ENCODE peak calls at places on chromosomes 1 and 21, in nine cellular contexts. K is suprapubic skin, Y is sigmoid colon, L is HCT116, H is Panc1, N is stomach, I is upper lobe of left lung, F is breast epithelium, P is H1. V is an unnamed sample.

GRCh38 chr21:33618407-33618806 is 23.1 kb downstream of the CRYZL1 start:
- DNase-seq in Y (no peak), H (no peak), L (no peak), P (no peak), K (no peak), F (no peak), N (no peak), I (no peak), V (no peak)

GRCh38 chr1:108117908-108118902 is 81.9 kb downstream of the SLC25A24 start:
- DNase-seq in P (no peak), Y (no peak), F (peak; percentile 32), I (no peak), K (no peak), H (no peak), N (no peak), L (no peak), V (peak; percentile 72)

GRCh38 chr1:203915811-203916210 is 54.4 kb downstream of the SNRPE start:
- DNase-seq in K (no peak), N (no peak), Y (no peak), I (no peak), L (no peak), P (no peak), F (no peak), H (peak; percentile 77), V (no peak)

GRCh38 chr21:27622636-27623035 is 655.7 kb upstream of the ADAMTS5 start:
- DNase-seq in P (no peak), N (no peak), Y (no peak), H (no peak), I (no peak), L (no peak), K (no peak), F (no peak), V (no peak)

GRCh38 chr1:41758904-41759548 is 159.7 kb downstream of the HIVEP3 start:
- DNase-seq in K (no peak), P (no peak), I (no peak), F (no peak), L (no peak), Y (no peak), H (no peak), N (no peak), V (no peak)

GRCh38 chr1:160752926-160753325 is 13.9 kb downstream of the SLAMF7 start:
- DNase-seq in I (no peak), N (no peak), H (no peak), Y (no peak), P (no peak), F (no peak), L (no peak), K (no peak), V (no peak)

GRCh38 chr1:108897865-108898720 is 21.3 kb downstream of the GPSM2 start:
- DNase-seq in Y (no peak), H (no peak), P (no peak), N (no peak), I (no peak), L (peak; percentile 40), F (no peak), K (no peak), V (no peak)

GRCh38 chr1:74799119-74799518 is 66.2 kb downstream of the TYW3 start:
- DNase-seq in H (no peak), F (no peak), Y (no peak), P (no peak), L (no peak), K (no peak), N (no peak), I (no peak), V (no peak)

GRCh38 chr1:116766616-116767469 is 12.6 kb downstream of the CD2 start:
- DNase-seq in K (no peak), H (no peak), P (no peak), F (no peak), Y (no peak), L (no peak), N (no peak), I (no peak), V (no peak)

GRCh38 chr1:84442256-84442655 is 36.8 kb upstream of the RPF1 start:
- DNase-seq in Y (no peak), K (no peak), N (no peak), P (no peak), I (no peak), F (no peak), L (peak; percentile 67), H (peak; percentile 72), V (no peak)

GRCh38 chr21:36699026-36699545 is at the start of gene SIM2:
- DNase-seq in Y (no peak), F (no peak), K (no peak), N (peak; percentile 90), I (no peak), P (no peak), L (peak; percentile 46), H (no peak), V (no peak)

GRCh38 chr1:153456396-153456795 is 4.1 kb downstream of the S100A7 start:
- DNase-seq in N (no peak), Y (no peak), L (no peak), K (no peak), F (no peak), H (no peak), I (no peak), P (no peak), V (no peak)

GRCh38 chr1:220094016-220094911 is at the start of gene IARS2:
- DNase-seq in N (peak; percentile 92), P (peak; percentile 73), L (peak; percentile 70), I (peak; percentile 98), Y (peak; percentile 92), F (peak; percentile 78), K (peak; percentile 93), H (no peak), V (peak; percentile 95)

GRCh38 chr1:67908260-67908936 is 75.1 kb upstream of the GNG12 start:
- DNase-seq in L (no peak), I (no peak), Y (no peak), K (no peak), P (no peak), N (no peak), H (no peak), F (no peak), V (no peak)

GRCh38 chr1:22736496-22737088 is 26.0 kb downstream of the EPHB2 start:
- DNase-seq in I (no peak), N (no peak), F (no peak), Y (no peak), K (no peak), P (no peak), H (no peak), L (no peak), V (no peak)

GRCh38 chr1:207810173-207810572 is 58.3 kb downstream of the CD46 start:
- DNase-seq in P (no peak), H (no peak), F (no peak), Y (no peak), N (no peak), L (no peak), K (no peak), I (no peak), V (peak; percentile 77)

GRCh38 chr1:112714313-112715263 is 544 bp downstream of the PPM1J start:
- DNase-seq in N (peak; percentile 32), K (peak; percentile 84), P (no peak), L (no peak), H (no peak), I (peak; percentile 83), F (no peak), Y (no peak), V (no peak)

GRCh38 chr1:26887125-26887524 is 3.0 kb downstream of the GPN2 start:
- DNase-seq in Y (no peak), N (no peak), K (no peak), I (no peak), H (no peak), F (no peak), L (no peak), P (no peak), V (no peak)

GRCh38 chr1:107220036-107220435 is 79.2 kb downstream of the NTNG1 start:
- DNase-seq in I (peak; percentile 5), N (no peak), P (no peak), H (no peak), Y (no peak), K (no peak), F (no peak), L (no peak), V (no peak)

GRCh38 chr1:43255438-43256210 is 14.2 kb upstream of the TMEM125 start:
- DNase-seq in L (no peak), F (peak; percentile 9), Y (no peak), I (no peak), P (no peak), N (peak; percentile 78), K (no peak), H (no peak), V (no peak)
- TF ChIP-seq POLR2AphosphoS5 in L (no peak), F (no peak), Y (no peak), I (no peak), P (no peak), N (no peak), K (no peak), H (no peak), V (no peak)

DNA sequence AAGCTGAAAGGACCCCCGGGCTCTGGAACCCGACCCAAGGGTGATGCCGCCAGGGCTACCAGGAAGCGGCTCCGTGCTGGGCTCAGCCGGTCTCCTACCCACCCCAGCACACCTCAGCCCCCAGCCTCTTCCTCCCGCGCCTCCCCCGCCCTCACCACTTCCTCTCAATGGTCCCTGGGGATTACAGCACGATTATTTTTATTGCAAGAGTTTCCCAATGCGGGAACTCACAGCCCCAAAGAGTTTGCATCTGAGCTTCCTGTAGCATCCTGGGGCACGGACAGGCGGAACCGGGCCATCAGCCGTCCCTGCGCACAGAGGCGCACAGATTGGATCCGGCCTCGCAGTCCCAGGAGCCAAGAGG is 8.7 kb upstream of the SLX9 start:
- DNase-seq in N (no peak), H (no peak), Y (no peak), P (no peak), K (no peak), I (no peak), F (no peak), L (no peak), V (no peak)
- H3K4me3 ChIP-seq in N (peak overlapping the region; percentile 63), H (peak overlapping the region; percentile 30), Y (no peak overlapping the region), P (peak overlapping the region; percentile 58), K (peak overlapping the region; percentile 48), I (peak overlapping the region; percentile 55), F (peak overlapping the region; percentile 70), L (no peak overlapping the region), V (peak overlapping the region; percentile 61)

DNA sequence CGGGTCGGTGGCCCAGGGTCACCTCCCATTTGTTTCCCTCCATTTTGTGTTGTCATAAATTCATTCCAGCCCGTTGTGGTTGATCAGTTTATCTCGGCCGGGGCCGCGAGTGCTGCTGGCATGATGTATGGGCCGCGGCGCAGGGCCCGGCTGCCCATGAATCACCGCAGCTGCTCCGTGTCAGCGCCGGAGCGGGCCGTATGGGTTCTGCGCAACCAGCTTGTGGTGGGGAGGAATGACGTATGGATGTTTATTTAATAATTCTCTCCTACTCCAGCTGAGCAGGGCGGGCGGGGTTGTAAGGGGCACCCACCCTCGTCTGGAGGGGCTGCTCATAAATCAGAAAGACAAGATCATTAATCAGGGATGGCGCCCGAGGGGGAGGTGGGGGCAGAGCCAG is 28.0 kb downstream of the TMEM53 start:
- DNase-seq in P (no peak), Y (peak; percentile 90), K (no peak), N (no peak), I (peak; percentile 71), L (no peak), H (no peak), F (no peak), V (no peak)
- TF ChIP-seq POLR2AphosphoS5 in P (no peak), Y (peak; percentile 82), K (no peak), N (peak; percentile 77), I (no peak), L (no peak), H (no peak), F (no peak), V (peak; percentile 56)

DNA sequence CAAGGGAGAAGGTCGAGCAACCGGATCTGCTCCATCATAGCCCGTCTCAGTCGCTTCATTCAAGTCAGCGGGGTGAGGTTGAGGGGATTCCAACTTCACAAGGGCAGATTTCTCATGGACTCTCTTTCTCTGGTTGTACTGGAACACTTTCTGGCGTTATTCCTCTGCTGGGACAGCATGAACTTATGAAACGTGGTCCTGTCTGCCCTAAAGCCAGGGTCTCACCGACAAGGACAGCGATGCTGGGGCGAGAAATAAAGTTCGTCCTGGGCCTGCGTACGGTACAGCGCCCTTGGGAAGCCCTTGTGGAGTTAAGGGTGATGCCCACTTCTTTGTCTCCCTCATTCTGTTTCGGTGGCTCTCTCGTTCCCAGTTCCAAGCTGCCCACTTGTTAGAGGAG is 1.3 kb upstream of the FLVCR1 start:
- DNase-seq in P (no peak), I (no peak), F (no peak), H (no peak), L (no peak), N (no peak), K (no peak), Y (no peak), V (no peak)
- H3K4me3 ChIP-seq in P (peak overlapping the region; percentile 94), I (no peak overlapping the region), F (no peak overlapping the region), H (peak overlapping the region; percentile 82), L (peak overlapping the region; percentile 82), N (peak overlapping the region; percentile 86), K (peak overlapping the region; percentile 91), Y (no peak overlapping the region), V (peak overlapping the region; percentile 99)

V was measured in esophagus muscularis mucosa.